ENCODE peak calls at places on chromosome 20, in nine cellular contexts. One of them, this sample, is unnamed.

GRCh38 chr20:53809242-53809641 is 215.6 kb upstream of the ZNF217 start:
- DNase-seq in mammary epithelial cell: no peak
- DNase-seq in astrocyte: no peak
- DNase-seq in HCT116: no peak
- DNase-seq in neuronal stem cell: no peak
- DNase-seq in fibroblast of lung: no peak
- DNase-seq in endodermal cell: peak; percentile 72
- DNase-seq in IMR-90: no peak
- DNase-seq in SK-N-SH: no peak
- DNase-seq in this sample: peak; percentile 37

GRCh38 chr20:14984768-14985622 is 647.6 kb upstream of the FLRT3 start:
- DNase-seq in mammary epithelial cell: no peak
- DNase-seq in astrocyte: peak; percentile 39
- DNase-seq in HCT116: no peak
- DNase-seq in neuronal stem cell: no peak
- DNase-seq in fibroblast of lung: no peak
- DNase-seq in endodermal cell: no peak
- DNase-seq in IMR-90: no peak
- DNase-seq in SK-N-SH: no peak
- DNase-seq in this sample: no peak

GRCh38 chr20:5557123-5557522 is 193.1 kb upstream of the SHLD1 start:
- DNase-seq in mammary epithelial cell: peak; percentile 11
- DNase-seq in astrocyte: peak; percentile 18
- DNase-seq in HCT116: peak; percentile 13
- DNase-seq in neuronal stem cell: peak; percentile 9
- DNase-seq in fibroblast of lung: peak; percentile 51
- DNase-seq in endodermal cell: peak; percentile 88
- DNase-seq in IMR-90: peak; percentile 47
- DNase-seq in SK-N-SH: peak; percentile 54
- DNase-seq in this sample: peak; percentile 61

GRCh38 chr20:6814945-6815344 is 47.5 kb downstream of the BMP2 start:
- DNase-seq in mammary epithelial cell: no peak
- DNase-seq in astrocyte: no peak
- DNase-seq in HCT116: no peak
- DNase-seq in neuronal stem cell: no peak
- DNase-seq in fibroblast of lung: no peak
- DNase-seq in endodermal cell: no peak
- DNase-seq in IMR-90: no peak
- DNase-seq in SK-N-SH: no peak
- DNase-seq in this sample: no peak

GRCh38 chr20:24118096-24118780 is 129.7 kb upstream of the GGTLC1 start:
- DNase-seq in mammary epithelial cell: no peak
- DNase-seq in astrocyte: no peak
- DNase-seq in HCT116: no peak
- DNase-seq in neuronal stem cell: no peak
- DNase-seq in fibroblast of lung: peak; percentile 38
- DNase-seq in endodermal cell: no peak
- DNase-seq in IMR-90: peak; percentile 15
- DNase-seq in SK-N-SH: peak; percentile 52
- DNase-seq in this sample: no peak

GRCh38 chr20:35448788-35449373 is 6.5 kb upstream of the CEP250 start:
- DNase-seq in mammary epithelial cell: no peak
- DNase-seq in astrocyte: no peak
- DNase-seq in HCT116: no peak
- DNase-seq in neuronal stem cell: no peak
- DNase-seq in fibroblast of lung: no peak
- DNase-seq in endodermal cell: no peak
- DNase-seq in IMR-90: no peak
- DNase-seq in SK-N-SH: no peak
- DNase-seq in this sample: no peak

GRCh38 chr20:54256202-54256601 is 48.3 kb downstream of the PFDN4 start:
- DNase-seq in mammary epithelial cell: no peak
- DNase-seq in astrocyte: peak; percentile 10
- DNase-seq in HCT116: no peak
- DNase-seq in neuronal stem cell: no peak
- DNase-seq in fibroblast of lung: no peak
- DNase-seq in endodermal cell: no peak
- DNase-seq in IMR-90: no peak
- DNase-seq in SK-N-SH: no peak
- DNase-seq in this sample: no peak

GRCh38 chr20:14764511-14765369 is 427.3 kb upstream of the FLRT3 start:
- DNase-seq in mammary epithelial cell: no peak
- DNase-seq in astrocyte: no peak
- DNase-seq in HCT116: no peak
- DNase-seq in neuronal stem cell: no peak
- DNase-seq in fibroblast of lung: no peak
- DNase-seq in endodermal cell: no peak
- DNase-seq in IMR-90: no peak
- DNase-seq in SK-N-SH: no peak
- DNase-seq in this sample: no peak

GRCh38 chr20:8780926-8781325 is 288.0 kb upstream of the PLCB4 start:
- DNase-seq in mammary epithelial cell: no peak
- DNase-seq in astrocyte: no peak
- DNase-seq in HCT116: no peak
- DNase-seq in neuronal stem cell: no peak
- DNase-seq in fibroblast of lung: no peak
- DNase-seq in endodermal cell: no peak
- DNase-seq in IMR-90: no peak
- DNase-seq in SK-N-SH: no peak
- DNase-seq in this sample: no peak

GRCh38 chr20:38211200-38212097 is 46.4 kb upstream of the TGM2 start:
- DNase-seq in mammary epithelial cell: no peak
- DNase-seq in astrocyte: no peak
- DNase-seq in HCT116: no peak
- DNase-seq in neuronal stem cell: no peak
- DNase-seq in fibroblast of lung: no peak
- DNase-seq in endodermal cell: no peak
- DNase-seq in IMR-90: no peak
- DNase-seq in SK-N-SH: no peak
- DNase-seq in this sample: no peak

GRCh38 chr20:59105581-59105980 is 58.0 kb upstream of the ZNF831 start:
- DNase-seq in mammary epithelial cell: no peak
- DNase-seq in astrocyte: no peak
- DNase-seq in HCT116: no peak
- DNase-seq in neuronal stem cell: no peak
- DNase-seq in fibroblast of lung: no peak
- DNase-seq in endodermal cell: no peak
- DNase-seq in IMR-90: no peak
- DNase-seq in SK-N-SH: no peak
- DNase-seq in this sample: no peak

GRCh38 chr20:1465470-1466210 is 1.0 kb downstream of the NSFL1C start:
- DNase-seq in mammary epithelial cell: peak; percentile 65
- DNase-seq in astrocyte: peak; percentile 55
- DNase-seq in HCT116: no peak
- DNase-seq in neuronal stem cell: no peak
- DNase-seq in fibroblast of lung: no peak
- DNase-seq in endodermal cell: peak; percentile 10
- DNase-seq in IMR-90: peak; percentile 5
- DNase-seq in SK-N-SH: no peak
- DNase-seq in this sample: no peak

GRCh38 chr20:7152071-7152470 is 384.6 kb downstream of the BMP2 start:
- DNase-seq in mammary epithelial cell: peak; percentile 30
- DNase-seq in astrocyte: peak; percentile 10
- DNase-seq in HCT116: no peak
- DNase-seq in neuronal stem cell: no peak
- DNase-seq in fibroblast of lung: no peak
- DNase-seq in endodermal cell: no peak
- DNase-seq in IMR-90: no peak
- DNase-seq in SK-N-SH: no peak
- DNase-seq in this sample: no peak

GRCh38 chr20:38700926-38701325 is 23.4 kb upstream of the SLC32A1 start:
- DNase-seq in mammary epithelial cell: no peak
- DNase-seq in astrocyte: no peak
- DNase-seq in HCT116: no peak
- DNase-seq in neuronal stem cell: no peak
- DNase-seq in fibroblast of lung: no peak
- DNase-seq in endodermal cell: no peak
- DNase-seq in IMR-90: no peak
- DNase-seq in SK-N-SH: no peak
- DNase-seq in this sample: no peak

GRCh38 chr20:56995635-56996075 is 270.8 kb downstream of the BMP7 start:
- DNase-seq in mammary epithelial cell: peak; percentile 17
- DNase-seq in astrocyte: no peak
- DNase-seq in HCT116: peak; percentile 29
- DNase-seq in neuronal stem cell: peak; percentile 41
- DNase-seq in fibroblast of lung: no peak
- DNase-seq in endodermal cell: peak; percentile 92
- DNase-seq in IMR-90: no peak
- DNase-seq in SK-N-SH: peak; percentile 59
- DNase-seq in this sample: peak; percentile 73

GRCh38 chr20:47319517-47320252 is 36.8 kb downstream of the ZMYND8 start:
- DNase-seq in mammary epithelial cell: peak; percentile 84
- DNase-seq in astrocyte: peak; percentile 85
- DNase-seq in HCT116: peak; percentile 78
- DNase-seq in neuronal stem cell: no peak
- DNase-seq in fibroblast of lung: peak; percentile 70
- DNase-seq in endodermal cell: peak; percentile 93
- DNase-seq in IMR-90: peak; percentile 74
- DNase-seq in SK-N-SH: no peak
- DNase-seq in this sample: peak; percentile 61
- H3K9ac ChIP-seq in mammary epithelial cell: peak overlapping the region; percentile 89
- H3K9ac ChIP-seq in astrocyte: peak overlapping the region; percentile 86
- H3K9ac ChIP-seq in HCT116: peak overlapping the region; percentile 80
- H3K9ac ChIP-seq in neuronal stem cell: no peak overlapping the region
- H3K9ac ChIP-seq in fibroblast of lung: peak overlapping the region; percentile 57
- H3K9ac ChIP-seq in endodermal cell: peak overlapping the region; percentile 58
- H3K9ac ChIP-seq in IMR-90: peak overlapping the region; percentile 88
- H3K9ac ChIP-seq in SK-N-SH: peak overlapping the region; percentile 71
- H3K9ac ChIP-seq in this sample: no peak overlapping the region

DNA sequence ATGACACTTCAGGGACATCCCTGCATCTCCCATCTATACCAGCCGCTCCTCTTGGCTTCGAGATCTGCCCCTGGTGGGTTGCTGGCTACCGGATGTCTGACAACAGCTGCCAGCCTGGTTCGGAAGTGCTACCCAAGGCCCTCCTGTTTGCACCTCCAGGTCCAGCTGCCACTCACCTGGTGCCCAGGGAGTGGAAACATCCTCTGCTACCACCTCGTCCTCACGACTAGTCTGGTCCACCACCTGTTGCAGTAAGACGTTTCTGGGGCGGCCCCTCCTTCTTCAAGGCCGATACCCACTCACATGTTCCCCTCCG is 8.3 kb upstream of the PCMTD2 start:
- DNase-seq in mammary epithelial cell: no peak
- DNase-seq in astrocyte: no peak
- DNase-seq in HCT116: no peak
- DNase-seq in neuronal stem cell: no peak
- DNase-seq in fibroblast of lung: no peak
- DNase-seq in endodermal cell: peak; percentile 36
- DNase-seq in IMR-90: no peak
- DNase-seq in SK-N-SH: no peak
- DNase-seq in this sample: no peak
- H3K9ac ChIP-seq in mammary epithelial cell: no peak overlapping the region
- H3K9ac ChIP-seq in astrocyte: no peak overlapping the region
- H3K9ac ChIP-seq in HCT116: no peak overlapping the region
- H3K9ac ChIP-seq in neuronal stem cell: no peak overlapping the region
- H3K9ac ChIP-seq in fibroblast of lung: no peak overlapping the region
- H3K9ac ChIP-seq in endodermal cell: no peak overlapping the region
- H3K9ac ChIP-seq in IMR-90: no peak overlapping the region
- H3K9ac ChIP-seq in SK-N-SH: no peak overlapping the region
- H3K9ac ChIP-seq in this sample: no peak overlapping the region

DNA sequence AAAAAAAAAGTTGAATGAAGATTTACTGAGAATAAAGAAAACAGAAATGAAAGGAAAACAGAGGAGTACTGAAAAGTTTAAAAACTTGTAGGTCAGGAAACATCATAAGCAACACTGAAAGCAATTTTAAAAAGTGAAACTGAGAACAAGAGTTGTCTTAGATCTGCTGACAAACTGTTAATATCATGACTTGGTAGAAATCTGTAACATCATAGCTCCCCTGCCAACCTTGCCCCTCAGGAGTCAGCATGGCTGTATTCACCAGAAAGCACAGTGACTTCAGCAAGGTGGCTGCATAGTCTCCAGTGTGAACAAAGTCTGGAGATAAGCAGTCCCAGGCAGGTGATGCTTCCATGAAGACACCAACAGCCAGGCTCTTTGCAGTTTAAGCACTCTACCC is 5.3 kb downstream of the NAA20 start:
- DNase-seq in mammary epithelial cell: no peak
- DNase-seq in astrocyte: no peak
- DNase-seq in HCT116: no peak
- DNase-seq in neuronal stem cell: no peak
- DNase-seq in fibroblast of lung: no peak
- DNase-seq in endodermal cell: no peak
- DNase-seq in IMR-90: no peak
- DNase-seq in SK-N-SH: no peak
- DNase-seq in this sample: no peak
- H3K9ac ChIP-seq in mammary epithelial cell: no peak overlapping the region
- H3K9ac ChIP-seq in astrocyte: no peak overlapping the region
- H3K9ac ChIP-seq in HCT116: no peak overlapping the region
- H3K9ac ChIP-seq in neuronal stem cell: no peak overlapping the region
- H3K9ac ChIP-seq in fibroblast of lung: no peak overlapping the region
- H3K9ac ChIP-seq in endodermal cell: no peak overlapping the region
- H3K9ac ChIP-seq in IMR-90: no peak overlapping the region
- H3K9ac ChIP-seq in SK-N-SH: no peak overlapping the region
- H3K9ac ChIP-seq in this sample: no peak overlapping the region

GRCh38 chr20:20711413-20711812 is 1.0 kb downstream of the RALGAPA2 start:
- DNase-seq in mammary epithelial cell: peak; percentile 8
- DNase-seq in astrocyte: no peak
- DNase-seq in HCT116: no peak
- DNase-seq in neuronal stem cell: no peak
- DNase-seq in fibroblast of lung: no peak
- DNase-seq in endodermal cell: peak; percentile 52
- DNase-seq in IMR-90: no peak
- DNase-seq in SK-N-SH: no peak
- DNase-seq in this sample: no peak
- H3K9ac ChIP-seq in mammary epithelial cell: no peak overlapping the region
- H3K9ac ChIP-seq in astrocyte: peak overlapping the region; percentile 83
- H3K9ac ChIP-seq in HCT116: peak overlapping the region; percentile 63
- H3K9ac ChIP-seq in neuronal stem cell: no peak overlapping the region
- H3K9ac ChIP-seq in fibroblast of lung: no peak overlapping the region
- H3K9ac ChIP-seq in endodermal cell: peak overlapping the region; percentile 63
- H3K9ac ChIP-seq in IMR-90: peak overlapping the region; percentile 59
- H3K9ac ChIP-seq in SK-N-SH: peak overlapping the region; percentile 48
- H3K9ac ChIP-seq in this sample: no peak overlapping the region

GRCh38 chr20:44742304-44743079 is 3.2 kb upstream of the KCNK15 start:
- DNase-seq in mammary epithelial cell: no peak
- DNase-seq in astrocyte: no peak
- DNase-seq in HCT116: no peak
- DNase-seq in neuronal stem cell: no peak
- DNase-seq in fibroblast of lung: no peak
- DNase-seq in endodermal cell: no peak
- DNase-seq in IMR-90: no peak
- DNase-seq in SK-N-SH: no peak
- DNase-seq in this sample: no peak
- H3K9ac ChIP-seq in mammary epithelial cell: no peak overlapping the region
- H3K9ac ChIP-seq in astrocyte: no peak overlapping the region
- H3K9ac ChIP-seq in HCT116: no peak overlapping the region
- H3K9ac ChIP-seq in neuronal stem cell: peak overlapping the region; percentile 5
- H3K9ac ChIP-seq in fibroblast of lung: no peak overlapping the region
- H3K9ac ChIP-seq in endodermal cell: no peak overlapping the region
- H3K9ac ChIP-seq in IMR-90: no peak overlapping the region
- H3K9ac ChIP-seq in SK-N-SH: no peak overlapping the region
- H3K9ac ChIP-seq in this sample: no peak overlapping the region

This sample was measured in neural progenitor cell.